ENCODE peak calls at places on chromosomes 11 and 22, in seven cellular contexts. M is CD8-positive, alpha-beta memory T cell; T is cardiac muscle cell; J is mammary epithelial cell; I is right atrium auricular region; X is naive thymus-derived CD4-positive, alpha-beta T cell; N is CD4-positive, alpha-beta memory T cell. K is an unnamed sample.
A peak's percentile ranks its signal among the peaks of the same experiment; 100 is the strongest.

GRCh38 chr11:62665630-62666258 is 632 bp downstream of the CSKMT start:
- DNase-seq in J (no peak), X (peak; percentile 39), T (peak; percentile 79), N (peak; percentile 54), M (peak; percentile 55), I (peak; percentile 72), K (peak; percentile 66)

GRCh38 chr22:41920271-41920976 is 5.5 kb upstream of the SHISA8 start:
- DNase-seq in M (no peak), I (no peak), N (no peak), X (no peak), J (no peak), T (no peak), K (no peak)

GRCh38 chr11:83480251-83480650 is 194.1 kb upstream of the CCDC90B start:
- DNase-seq in T (peak; percentile 36), I (no peak), J (no peak), N (no peak), M (no peak), X (no peak), K (peak; percentile 1)

GRCh38 chr11:103622296-103622695 is 414.1 kb upstream of the DDI1 start:
- DNase-seq in M (no peak), J (no peak), I (no peak), X (no peak), N (no peak), T (no peak), K (no peak)

GRCh38 chr11:127199306-127199801 is 198.8 kb upstream of the KIRREL3 start:
- DNase-seq in J (peak; percentile 18), N (no peak), I (no peak), M (no peak), T (no peak), X (no peak), K (no peak)

GRCh38 chr11:127345819-127346459 is 345.4 kb upstream of the KIRREL3 start:
- DNase-seq in X (no peak), T (peak; percentile 28), N (no peak), I (no peak), J (peak; percentile 9), M (no peak), K (peak; percentile 16)

GRCh38 chr11:121023848-121024751 is at the start of gene TBCEL:
- DNase-seq in N (peak; percentile 76), M (peak; percentile 44), J (peak; percentile 45), I (peak; percentile 86), X (peak; percentile 88), T (peak; percentile 92), K (peak; percentile 85)

GRCh38 chr11:64285885-64286800 is 495 bp downstream of the GPR137 start:
- DNase-seq in T (no peak), J (no peak), X (no peak), I (no peak), M (no peak), N (no peak), K (no peak)

GRCh38 chr11:70067591-70068341 is 10.4 kb upstream of the ANO1 start:
- DNase-seq in M (no peak), X (no peak), I (peak; percentile 50), N (no peak), J (peak; percentile 60), T (no peak), K (no peak)

GRCh38 chr11:46886211-46886610 is 32.1 kb downstream of the LRP4 start:
- DNase-seq in N (no peak), X (no peak), M (no peak), I (no peak), J (no peak), T (no peak), K (no peak)

GRCh38 chr11:61477734-61478148 is 30.8 kb upstream of the LRRC10B start:
- DNase-seq in J (no peak), M (peak; percentile 42), T (no peak), N (peak; percentile 25), X (peak; percentile 43), I (peak; percentile 64), K (no peak)

GRCh38 chr11:65041206-65042035 is at the start of gene SAC3D1:
- DNase-seq in J (no peak), T (no peak), M (peak; percentile 61), X (no peak), N (no peak), I (no peak), K (no peak)

GRCh38 chr11:132888226-132888625 is 644.1 kb downstream of the OPCML start:
- DNase-seq in M (no peak), T (no peak), N (no peak), I (no peak), X (no peak), J (no peak), K (peak; percentile 37)

GRCh38 chr22:17884951-17885350 is 110.7 kb upstream of the BID start:
- DNase-seq in M (no peak), X (no peak), J (peak; percentile 31), I (no peak), N (no peak), T (no peak), K (no peak)

GRCh38 chr11:86508604-86509471 is 134.2 kb downstream of the CCDC81 start:
- DNase-seq in X (no peak), T (no peak), M (no peak), N (no peak), J (peak; percentile 81), I (no peak), K (peak; percentile 50)

GRCh38 chr11:38448284-38448683 is 1850.2 kb upstream of the RAG2 start:
- DNase-seq in N (no peak), T (no peak), M (no peak), I (no peak), J (no peak), X (no peak), K (peak; percentile 50)

GRCh38 chr11:99422581-99423434 is 402.1 kb downstream of the CNTN5 start:
- DNase-seq in J (no peak), N (no peak), I (no peak), X (no peak), M (no peak), T (no peak), K (peak; percentile 11)

GRCh38 chr11:57772562-57772961 is 11.0 kb downstream of the CTNND1 start:
- DNase-seq in J (peak; percentile 52), I (no peak), N (no peak), M (no peak), T (no peak), X (no peak), K (no peak)

GRCh38 chr11:116618461-116618860 is 154.3 kb downstream of the BUD13 start:
- DNase-seq in T (no peak), M (no peak), J (no peak), I (no peak), X (no peak), N (no peak), K (no peak)

GRCh38 chr11:10255388-10256125 is 38.5 kb downstream of the SBF2 start:
- DNase-seq in I (no peak), X (no peak), M (no peak), N (no peak), J (no peak), T (no peak), K (no peak)

GRCh38 chr22:43796567-43796966 is 15.5 kb downstream of the EFCAB6 start:
- DNase-seq in J (peak; percentile 20), N (no peak), T (peak; percentile 78), I (no peak), X (no peak), M (no peak), K (peak; percentile 56)

GRCh38 chr22:33332538-33332937 is 274.4 kb upstream of the SYN3 start:
- DNase-seq in T (no peak), X (no peak), J (no peak), N (no peak), I (no peak), M (no peak), K (peak; percentile 14)

GRCh38 chr11:108218455-108218854 is 4.0 kb downstream of the NPAT start:
- DNase-seq in T (no peak), J (peak; percentile 24), X (no peak), M (no peak), I (no peak), N (no peak), K (no peak)

GRCh38 chr11:72223615-72224586 is 666 bp upstream of the INPPL1 start:
- DNase-seq in M (peak; percentile 47), N (peak; percentile 39), X (peak; percentile 38), T (peak; percentile 77), J (no peak), I (peak; percentile 61), K (peak; percentile 72)

GRCh38 chr11:74863410-74863809 is 85.5 kb downstream of the XRRA1 start:
- DNase-seq in M (no peak), I (no peak), T (no peak), J (no peak), N (no peak), X (no peak), K (no peak)
- H3K9me3 ChIP-seq in M (peaks cover 13% of the 10 kb centered on the region), I (peaks cover 22% of the 10 kb centered on the region), T (no peaks in the 10 kb centered on the region), J (peaks cover 18% of the 10 kb centered on the region), N (peaks cover 37% of the 10 kb centered on the region), X (peaks cover 9% of the 10 kb centered on the region), K (peaks cover 2% of the 10 kb centered on the region)

GRCh38 chr22:35354068-35354467 is 26.8 kb upstream of the HMOX1 start:
- DNase-seq in T (no peak), I (no peak), N (no peak), M (no peak), J (no peak), X (no peak), K (no peak)
- H3K9me3 ChIP-seq in T (no peaks in the 10 kb centered on the region), I (no peaks in the 10 kb centered on the region), N (no peaks in the 10 kb centered on the region), M (no peaks in the 10 kb centered on the region), J (no peaks in the 10 kb centered on the region), X (no peaks in the 10 kb centered on the region), K (no peaks in the 10 kb centered on the region)

GRCh38 chr22:49013707-49014106 is 814.0 kb downstream of the BRD1 start:
- DNase-seq in I (no peak), X (no peak), T (no peak), J (no peak), N (no peak), M (no peak), K (no peak)

GRCh38 chr22:49012695-49013094 is 815.0 kb downstream of the BRD1 start:
- DNase-seq in J (no peak), T (no peak), N (no peak), I (peak; percentile 44), M (no peak), X (no peak), K (no peak)

GRCh38 chr22:49015459-49015858 is 812.2 kb downstream of the BRD1 start:
- DNase-seq in X (no peak), T (no peak), I (peak; percentile 50), M (no peak), N (no peak), J (no peak), K (no peak)

GRCh38 chr22:49015993-49016908 is 811.4 kb downstream of the BRD1 start:
- DNase-seq in I (peak; percentile 61), X (no peak), N (no peak), T (no peak), M (no peak), J (no peak), K (no peak)

GRCh38 chr22:49014227-49015201 is 813.2 kb downstream of the BRD1 start:
- DNase-seq in T (no peak), I (peak; percentile 55), N (no peak), M (no peak), J (no peak), X (no peak), K (no peak)
- H3K9me3 ChIP-seq in T (no peaks in the 10 kb centered on the region), I (no peaks in the 10 kb centered on the region), N (no peaks in the 10 kb centered on the region), M (no peaks in the 10 kb centered on the region), J (peaks cover 43% of the 10 kb centered on the region), X (no peaks in the 10 kb centered on the region), K (no peaks in the 10 kb centered on the region)

GRCh38 chr22:49574861-49575702 is 252.6 kb downstream of the BRD1 start:
- DNase-seq in I (no peak), N (no peak), M (no peak), T (no peak), X (no peak), J (no peak), K (no peak)
- H3K9me3 ChIP-seq in I (no peaks in the 10 kb centered on the region), N (no peaks in the 10 kb centered on the region), M (peaks cover 2% of the 10 kb centered on the region), T (no peaks in the 10 kb centered on the region), X (no peaks in the 10 kb centered on the region), J (peaks cover 57% of the 10 kb centered on the region), K (no peaks in the 10 kb centered on the region)

K was measured in fibroblast of lung.